ENCODE peak calls at places on chromosomes 11 and 22, in nine cellular contexts. O, J, U, G, H, Y, Q, N and L are unnamed samples.

GRCh38 chr22:46726066-46726985 is 11.7 kb downstream of the CERK start:
- DNase-seq in O (no peak), J (no peak), U (no peak), G (no peak), H (no peak), Y (no peak), Q (no peak), N (no peak), L (no peak)

GRCh38 chr22:24029304-24029703 is 18.2 kb downstream of the CABIN1 start:
- DNase-seq in O (no peak), J (no peak), U (no peak), G (no peak), H (no peak), Y (no peak), Q (no peak), N (no peak), L (no peak)

GRCh38 chr11:17598700-17599459 is 51.8 kb downstream of the OTOG start:
- DNase-seq in O (peak; percentile 72), J (peak; percentile 44), U (peak; percentile 67), G (peak; percentile 61), H (peak; percentile 71), Y (peak; percentile 70), Q (peak; percentile 72), N (peak; percentile 89), L (peak; percentile 3)

GRCh38 chr11:95886462-95886861 is 37.4 kb downstream of the MTMR2 start:
- DNase-seq in O (no peak), J (no peak), U (no peak), G (no peak), H (no peak), Y (no peak), Q (no peak), N (no peak), L (no peak)

GRCh38 chr11:59224419-59224928 is 11.7 kb upstream of the MPEG1 start:
- DNase-seq in O (no peak), J (no peak), U (no peak), G (peak; percentile 42), H (peak; percentile 39), Y (no peak), Q (no peak), N (no peak), L (no peak)

GRCh38 chr11:19694796-19695345 is 17.8 kb upstream of the NAV2 start:
- DNase-seq in O (no peak), J (no peak), U (no peak), G (no peak), H (no peak), Y (no peak), Q (no peak), N (no peak), L (no peak)

GRCh38 chr11:42058794-42059193 is 599.3 kb upstream of the LRRC4C start:
- DNase-seq in O (no peak), J (no peak), U (no peak), G (no peak), H (no peak), Y (no peak), Q (no peak), N (no peak), L (no peak)

GRCh38 chr11:75237050-75237449 is 3.5 kb upstream of the TPBGL start:
- DNase-seq in O (no peak), J (no peak), U (no peak), G (no peak), H (no peak), Y (no peak), Q (no peak), N (no peak), L (no peak)

GRCh38 chr11:57772562-57772961 is 11.0 kb downstream of the CTNND1 start:
- DNase-seq in O (no peak), J (peak; percentile 64), U (no peak), G (peak; percentile 40), H (no peak), Y (no peak), Q (no peak), N (no peak), L (no peak)

GRCh38 chr11:130390071-130390758 is 38.2 kb downstream of the ADAMTS8 start:
- DNase-seq in O (no peak), J (peak; percentile 80), U (no peak), G (peak; percentile 82), H (no peak), Y (no peak), Q (peak; percentile 40), N (no peak), L (no peak)

GRCh38 chr22:39935116-39935515 is 25.1 kb upstream of the TMA7B start:
- DNase-seq in O (no peak), J (no peak), U (no peak), G (no peak), H (no peak), Y (no peak), Q (no peak), N (no peak), L (no peak)

GRCh38 chr22:20979243-20979809 is 2.8 kb upstream of the LZTR1 start:
- DNase-seq in O (peak; percentile 89), J (peak; percentile 84), U (peak; percentile 81), G (peak; percentile 83), H (peak; percentile 56), Y (no peak), Q (peak; percentile 67), N (peak; percentile 91), L (no peak)

GRCh38 chr22:32396746-32397145 is 15.3 kb downstream of the RTCB start:
- DNase-seq in O (no peak), J (peak; percentile 13), U (no peak), G (peak; percentile 40), H (no peak), Y (no peak), Q (no peak), N (no peak), L (no peak)

GRCh38 chr11:13875643-13876042 is 86.9 kb upstream of the SPON1 start:
- DNase-seq in O (no peak), J (no peak), U (no peak), G (no peak), H (no peak), Y (no peak), Q (no peak), N (no peak), L (no peak)

GRCh38 chr11:2142762-2143202 is 3.6 kb upstream of the IGF2 start:
- DNase-seq in O (no peak), J (peak; percentile 22), U (no peak), G (peak; percentile 79), H (no peak), Y (no peak), Q (no peak), N (no peak), L (no peak)

GRCh38 chr22:32987081-32987631 is 71.0 kb downstream of the SYN3 start:
- DNase-seq in O (no peak), J (peak; percentile 93), U (no peak), G (peak; percentile 60), H (no peak), Y (no peak), Q (no peak), N (no peak), L (no peak)

GRCh38 chr11:118606157-118606843 is 1.1 kb upstream of the PHLDB1 start:
- DNase-seq in O (no peak), J (no peak), U (no peak), G (no peak), H (peak; percentile 46), Y (no peak), Q (peak; percentile 22), N (peak; percentile 86), L (no peak)

GRCh38 chr11:118606844-118607228 is 579 bp upstream of the PHLDB1 start:
- DNase-seq in O (no peak), J (no peak), U (no peak), G (no peak), H (no peak), Y (no peak), Q (peak; percentile 1), N (no peak), L (no peak)

GRCh38 chr11:118607401-118608267 is at the start of gene PHLDB1:
- DNase-seq in O (peak; percentile 66), J (peak; percentile 66), U (peak; percentile 58), G (peak; percentile 79), H (peak; percentile 76), Y (peak; percentile 75), Q (peak; percentile 46), N (peak; percentile 91), L (no peak)

GRCh38 chr11:118604566-118604965 is 2.8 kb upstream of the PHLDB1 start:
- DNase-seq in O (no peak), J (no peak), U (no peak), G (no peak), H (no peak), Y (no peak), Q (peak; percentile 4), N (no peak), L (no peak)

GRCh38 chr11:118605116-118605867 is 2.1 kb upstream of the PHLDB1 start:
- DNase-seq in O (peak; percentile 57), J (peak; percentile 75), U (peak; percentile 62), G (peak; percentile 97), H (peak; percentile 87), Y (no peak), Q (peak; percentile 45), N (peak; percentile 93), L (peak; percentile 38)
- H3K4me3 ChIP-seq in O (no peak overlapping the region), J (peak overlapping the region; percentile 8), U (no peak overlapping the region), G (no peak overlapping the region), H (peak overlapping the region; percentile 36), Y (no peak overlapping the region), Q (no peak overlapping the region), N (no peak overlapping the region), L (no peak overlapping the region)

GRCh38 chr11:62391642-62392425 is 27.0 kb upstream of the SCGB1A1 start:
- DNase-seq in O (no peak), J (no peak), U (no peak), G (no peak), H (no peak), Y (no peak), Q (no peak), N (no peak), L (no peak)
- TF ChIP-seq CTCF in O (no peak), J (peak; percentile 14), U (no peak), G (no peak), H (no peak), Y (no peak), Q (no peak), N (no peak), L (peak; percentile 13)

GRCh38 chr11:8806974-8807373 is 104.0 kb upstream of the AKIP1 start:
- DNase-seq in O (no peak), J (no peak), U (no peak), G (no peak), H (no peak), Y (no peak), Q (no peak), N (no peak), L (no peak)
- H3K4me3 ChIP-seq in O (no peak overlapping the region), J (no peak overlapping the region), U (peak overlapping the region; percentile 58), G (no peak overlapping the region), H (peak overlapping the region; percentile 68), Y (peak overlapping the region; percentile 31), Q (peak overlapping the region; percentile 59), N (no peak overlapping the region), L (peak overlapping the region; percentile 81)

DNA sequence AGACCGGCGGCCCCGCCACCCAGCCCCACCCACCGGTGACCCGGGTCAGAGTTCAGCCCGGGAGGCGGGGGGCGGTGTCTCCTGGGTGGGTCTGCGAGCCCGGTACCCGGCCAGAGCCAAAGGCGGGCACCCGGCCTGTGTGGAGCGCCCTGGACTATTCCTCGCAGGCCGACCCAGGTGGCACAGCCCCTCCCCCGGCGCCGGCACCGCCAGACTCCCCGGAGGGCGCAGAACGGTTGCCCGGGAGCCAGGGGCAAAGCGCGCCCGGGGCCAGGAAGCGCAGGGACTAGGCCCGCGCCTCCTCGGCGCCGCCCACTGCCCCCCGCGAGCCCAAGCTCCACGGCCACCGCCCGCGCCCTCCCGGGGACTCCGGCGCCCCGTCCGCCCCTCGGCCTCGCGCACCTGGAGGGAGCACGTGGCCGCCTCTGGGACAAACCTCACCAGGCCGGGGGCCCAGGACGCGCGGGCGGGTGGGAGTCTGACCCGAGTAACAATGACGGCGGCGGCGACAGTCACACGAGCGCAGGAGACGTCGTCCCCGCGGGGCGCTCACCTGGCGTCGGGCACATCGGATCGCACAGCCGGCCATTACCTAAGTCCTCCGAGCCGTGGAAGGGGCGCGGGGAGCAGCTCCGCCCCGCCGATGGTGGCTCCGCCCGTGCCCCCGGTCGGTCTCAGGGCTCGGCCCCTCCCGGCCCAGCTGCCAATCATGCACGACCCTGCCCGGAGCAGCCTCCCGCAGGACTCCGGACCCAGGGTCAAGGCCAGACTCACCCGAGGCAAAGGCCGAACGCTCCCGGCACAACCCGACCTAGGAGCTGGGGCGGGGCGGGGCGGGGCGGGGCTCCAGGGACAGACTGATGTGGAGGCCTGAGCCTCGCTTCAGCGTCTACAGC is 7.5 kb downstream of the PLXNB2 start:
- DNase-seq in O (peak; percentile 95), J (no peak), U (peak; percentile 88), G (no peak), H (no peak), Y (no peak), Q (peak; percentile 72), N (no peak), L (no peak)
- TF ChIP-seq CTCF in O (no peak), J (no peak), U (peak; percentile 20), G (no peak), H (no peak), Y (no peak), Q (no peak), N (no peak), L (no peak)